ENCODE peak calls at places on chromosomes 4 and X, in six cellular contexts. U is foreskin fibroblast, L is body of pancreas, K is left ventricle myocardium inferior, T is spleen, B is thoracic aorta. X is an unnamed sample.

GRCh38 chr4:38430841-38431240 is 233.2 kb upstream of the KLF3 start:
- DNase-seq in U (no peak), L (no peak), K (no peak), T (no peak), B (no peak), X (no peak)

GRCh38 chr4:26088433-26088928 is 174.5 kb downstream of the SMIM20 start:
- DNase-seq in U (peak; percentile 80), L (no peak), K (no peak), T (no peak), B (no peak), X (peak; percentile 26)

GRCh38 chr4:101230806-101231426 is 116.4 kb downstream of the PPP3CA start:
- DNase-seq in U (no peak), L (no peak), K (no peak), T (no peak), B (no peak), X (peak; percentile 38)

GRCh38 chrX:67607436-67607835 is 63.6 kb downstream of the AR start:
- DNase-seq in U (peak; percentile 63), L (no peak), K (no peak), T (no peak), B (no peak), X (peak; percentile 56)

GRCh38 chrX:19063030-19063429 is 59.2 kb downstream of the ADGRG2 start:
- DNase-seq in U (no peak), L (no peak), K (no peak), T (no peak), B (no peak), X (no peak)

GRCh38 chr4:37628977-37629609 is 57.1 kb downstream of the RELL1 start:
- DNase-seq in U (peak; percentile 87), L (peak; percentile 12), K (no peak), T (no peak), B (no peak), X (peak; percentile 79)

GRCh38 chr4:129583868-129584267 is 487.9 kb downstream of the C4orf33 start:
- DNase-seq in U (no peak), L (peak; percentile 4), K (peak; percentile 13), T (no peak), B (no peak), X (peak; percentile 91)

GRCh38 chrX:130268500-130269170 is at the start of gene ZNF280C:
- DNase-seq in U (peak; percentile 93), L (peak; percentile 90), K (peak; percentile 89), T (peak; percentile 96), B (peak; percentile 76), X (peak; percentile 90)

GRCh38 chrX:38271154-38271716 is 50.6 kb upstream of the SRPX start:
- DNase-seq in U (no peak), L (no peak), K (no peak), T (no peak), B (no peak), X (no peak)

GRCh38 chrX:20374450-20374849 is 107.7 kb upstream of the RPS6KA3 start:
- DNase-seq in U (no peak), L (no peak), K (no peak), T (no peak), B (no peak), X (no peak)

GRCh38 chr4:73721901-73722300 is 18.5 kb upstream of the CXCL8 start:
- DNase-seq in U (peak; percentile 67), L (no peak), K (no peak), T (no peak), B (no peak), X (peak; percentile 45)

GRCh38 chrX:38817004-38817703 is 15.9 kb downstream of the MID1IP1 start:
- DNase-seq in U (no peak), L (peak; percentile 53), K (peak; percentile 53), T (no peak), B (no peak), X (peak; percentile 27)

GRCh38 chr4:44912980-44913379 is 186.6 kb upstream of the GNPDA2 start:
- DNase-seq in U (no peak), L (no peak), K (no peak), T (no peak), B (no peak), X (no peak)

GRCh38 chr4:153465583-153465921 is 608 bp upstream of the TMEM131L start:
- DNase-seq in U (peak; percentile 63), L (peak; percentile 73), K (peak; percentile 51), T (peak; percentile 90), B (peak; percentile 24), X (peak; percentile 65)

GRCh38 chrX:55480390-55481062 is 9.1 kb downstream of the USP51 start:
- DNase-seq in U (no peak), L (no peak), K (no peak), T (no peak), B (no peak), X (no peak)

GRCh38 chr4:127555106-127555505 is 77.7 kb upstream of the INTU start:
- DNase-seq in U (no peak), L (no peak), K (no peak), T (no peak), B (no peak), X (no peak)

GRCh38 chr4:87884976-87885574 is 52.3 kb downstream of the MEPE start:
- DNase-seq in U (no peak), L (no peak), K (no peak), T (no peak), B (no peak), X (no peak)

GRCh38 chrX:105307762-105308161 is 87.3 kb upstream of the TEX13A start:
- DNase-seq in U (peak; percentile 16), L (no peak), K (no peak), T (no peak), B (no peak), X (peak; percentile 47)

GRCh38 chr4:10151182-10151581 is 34.6 kb upstream of the WDR1 start:
- DNase-seq in U (no peak), L (no peak), K (no peak), T (no peak), B (no peak), X (no peak)

GRCh38 chr4:150972592-150972991 is 42.5 kb downstream of the LRBA start:
- DNase-seq in U (no peak), L (no peak), K (no peak), T (no peak), B (no peak), X (peak; percentile 6)

GRCh38 chr4:110292994-110293744 is 94.8 kb upstream of the ELOVL6 start:
- DNase-seq in U (no peak), L (no peak), K (no peak), T (no peak), B (no peak), X (no peak)

GRCh38 chrX:28586291-28586690 is 955 bp upstream of the IL1RAPL1 start:
- DNase-seq in U (no peak), L (no peak), K (peak; percentile 19), T (no peak), B (no peak), X (peak; percentile 58)

GRCh38 chr4:185257694-185258093 is 48.3 kb downstream of the SNX25 start:
- DNase-seq in U (no peak), L (no peak), K (no peak), T (no peak), B (no peak), X (no peak)
- H3K4me3 ChIP-seq in U (no peak overlapping the region), L (no peak overlapping the region), K (no peak overlapping the region), T (no peak overlapping the region), B (no peak overlapping the region), X (no peak overlapping the region)

DNA sequence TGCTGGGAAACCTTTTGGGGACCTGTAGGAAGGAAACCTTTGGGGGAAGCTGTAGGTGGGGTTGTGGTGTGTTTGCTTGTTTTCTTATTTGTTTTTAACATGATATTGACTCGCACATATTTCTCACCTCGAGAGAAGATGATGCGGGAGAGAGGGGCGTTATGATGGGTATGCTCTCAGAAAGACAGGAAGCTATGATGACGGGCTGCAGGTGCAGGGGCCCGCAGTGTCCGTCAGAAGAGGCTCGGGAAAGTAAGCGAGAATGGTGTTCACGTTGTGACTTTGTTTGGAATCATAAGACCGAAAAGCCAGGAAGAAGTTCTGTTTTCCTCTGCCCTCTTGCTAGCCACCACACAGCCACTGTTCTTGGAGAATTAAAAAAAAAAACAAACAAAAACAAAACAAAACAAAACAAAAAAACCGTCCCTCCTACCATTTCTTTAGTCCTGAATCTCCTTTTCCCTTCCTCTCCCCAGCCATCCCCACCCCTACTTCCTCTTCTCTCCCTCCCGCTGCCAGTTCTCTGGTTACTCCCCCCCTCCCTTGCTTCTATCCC is 369 bp upstream of the BMP3 start:
- DNase-seq in U (no peak), L (no peak), K (no peak), T (no peak), B (no peak), X (no peak)
- H3K4me3 ChIP-seq in U (peak overlapping the region; percentile 41), L (no peak overlapping the region), K (peak overlapping the region; percentile 58), T (no peak overlapping the region), B (peak overlapping the region; percentile 54), X (peak overlapping the region; percentile 77)

GRCh38 chr4:163556169-163556568 is 61.7 kb downstream of the TMA16 start:
- DNase-seq in U (no peak), L (no peak), K (no peak), T (no peak), B (no peak), X (no peak)

GRCh38 chr4:163548481-163549243 is 54.2 kb downstream of the TMA16 start:
- DNase-seq in U (peak; percentile 40), L (peak; percentile 13), K (no peak), T (no peak), B (no peak), X (peak; percentile 82)

GRCh38 chr4:163553146-163553545 is 58.7 kb downstream of the TMA16 start:
- DNase-seq in U (no peak), L (no peak), K (no peak), T (no peak), B (no peak), X (no peak)

GRCh38 chr4:163554870-163555465 is 60.5 kb downstream of the TMA16 start:
- DNase-seq in U (no peak), L (no peak), K (no peak), T (no peak), B (no peak), X (peak; percentile 76)

DNA sequence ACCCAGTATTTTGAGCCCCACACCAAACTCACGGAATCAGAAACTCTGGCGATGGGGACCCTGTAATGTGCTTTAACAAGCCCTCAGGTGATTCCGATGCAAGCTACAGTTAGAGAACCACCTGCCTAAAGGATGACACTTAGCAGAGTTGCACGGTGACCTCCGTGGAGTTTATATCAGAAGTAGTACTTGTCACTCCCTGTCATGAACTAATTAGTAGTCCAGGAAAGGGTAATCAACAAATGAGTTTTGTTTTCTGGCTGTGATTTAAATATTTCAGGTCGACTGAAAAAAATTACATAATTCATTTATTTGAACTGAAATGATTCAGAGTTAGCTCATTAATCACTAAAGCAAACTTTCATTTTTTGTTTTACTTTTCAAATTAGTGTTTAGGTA is 56.4 kb downstream of the TMA16 start:
- DNase-seq in U (no peak), L (no peak), K (no peak), T (no peak), B (no peak), X (no peak)
- H3K4me3 ChIP-seq in U (no peak overlapping the region), L (no peak overlapping the region), K (peak overlapping the region; percentile 65), T (no peak overlapping the region), B (no peak overlapping the region), X (peak overlapping the region; percentile 79)

GRCh38 chr4:8916251-8916913 is 44.7 kb upstream of the HMX1 start:
- DNase-seq in U (no peak), L (no peak), K (no peak), T (peak; percentile 64), B (no peak), X (no peak)

GRCh38 chr4:8917321-8917811 is 45.7 kb upstream of the HMX1 start:
- DNase-seq in U (no peak), L (no peak), K (no peak), T (peak; percentile 69), B (no peak), X (no peak)

GRCh38 chr4:8916914-8917305 is 45.3 kb upstream of the HMX1 start:
- DNase-seq in U (no peak), L (no peak), K (no peak), T (no peak), B (no peak), X (no peak)

GRCh38 chr4:8919651-8920288 is 48.1 kb upstream of the HMX1 start:
- DNase-seq in U (no peak), L (no peak), K (no peak), T (peak; percentile 54), B (no peak), X (no peak)

GRCh38 chr4:8917868-8918783 is 46.5 kb upstream of the HMX1 start:
- DNase-seq in U (peak; percentile 13), L (peak; percentile 78), K (peak; percentile 44), T (peak; percentile 86), B (no peak), X (peak; percentile 68)
- H3K4me3 ChIP-seq in U (no peak overlapping the region), L (no peak overlapping the region), K (no peak overlapping the region), T (no peak overlapping the region), B (no peak overlapping the region), X (no peak overlapping the region)